ENCODE peak calls at places on chromosomes 4 and X, in four cellular contexts. U is suprapubic skin, H is kidney epithelial cell, S is H54. P is an unnamed sample.

GRCh38 chr4:152024881-152025280 is 264.1 kb upstream of the GATB start:
- DNase-seq in U (no peak), H (no peak), S (no peak), P (no peak)

GRCh38 chr4:71827811-71828210 is 43.9 kb upstream of the GC start:
- DNase-seq in U (no peak), H (no peak), S (no peak), P (peak)

GRCh38 chr4:105150511-105150910 is 3.8 kb downstream of the TET2 start:
- DNase-seq in U (no peak), H (no peak), S (no peak), P (no peak)

GRCh38 chr4:119041951-119042560 is 93.6 kb upstream of the MYOZ2 start:
- DNase-seq in U (no peak), H (peak), S (peak), P (no peak)

GRCh38 chrX:100447563-100448397 is 37.7 kb upstream of the PCDH19 start:
- DNase-seq in U (peak), H (no peak), S (peak), P (no peak)

GRCh38 chr4:55398461-55398860 is 2.7 kb downstream of the TMEM165 start:
- DNase-seq in U (no peak), H (no peak), S (no peak), P (no peak)

GRCh38 chrX:2391869-2392606 is 108.7 kb downstream of the DHRSX start:
- DNase-seq in U (no peak), H (peak), S (peak), P (peak)

GRCh38 chr4:40214038-40214437 is 17.2 kb downstream of the RHOH start:
- DNase-seq in U (no peak), H (no peak), S (no peak), P (no peak)

GRCh38 chr4:61333490-61333889 is 133.4 kb downstream of the ADGRL3 start:
- DNase-seq in U (no peak), H (no peak), S (no peak), P (no peak)

GRCh38 chr4:972651-973424 is 531 bp downstream of the DGKQ start:
- DNase-seq in U (no peak), H (no peak), S (peak), P (no peak)

GRCh38 chr4:125728568-125728967 is 413.8 kb downstream of the FAT4 start:
- DNase-seq in U (no peak), H (peak), S (peak), P (no peak)

GRCh38 chr4:921830-922331 is 10.2 kb downstream of the GAK start:
- DNase-seq in U (peak), H (no peak), S (no peak), P (no peak)

GRCh38 chrX:154799554-154800348 is 5.5 kb downstream of the MPP1 start:
- DNase-seq in U (no peak), H (no peak), S (peak), P (no peak)

GRCh38 chr4:82493721-82494425 is 63.5 kb downstream of the ENOPH1 start:
- DNase-seq in U (no peak), H (no peak), S (no peak), P (no peak)

GRCh38 chr4:19241845-19242244 is 1009.9 kb upstream of the SLIT2 start:
- DNase-seq in U (no peak), H (no peak), S (no peak), P (no peak)

GRCh38 chr4:72430050-72430449 is 139.0 kb downstream of the ADAMTS3 start:
- DNase-seq in U (no peak), H (peak), S (no peak), P (no peak)

GRCh38 chr4:44351069-44351468 is 97.5 kb downstream of the KCTD8 start:
- DNase-seq in U (no peak), H (no peak), S (no peak), P (no peak)

GRCh38 chr4:87251104-87251503 is 30.7 kb upstream of the KLHL8 start:
- DNase-seq in U (no peak), H (no peak), S (no peak), P (no peak)

GRCh38 chrX:41737065-41737464 is 13.1 kb downstream of the GPR82 start:
- DNase-seq in U (no peak), H (no peak), S (no peak), P (no peak)

GRCh38 chr4:76752911-76753494 is 144.9 kb downstream of the SOWAHB start:
- DNase-seq in U (no peak), H (peak), S (peak), P (no peak)

GRCh38 chrX:56728752-56729151 is 291 bp upstream of the NBDY start:
- DNase-seq in U (no peak), H (no peak), S (no peak), P (no peak)

GRCh38 chr4:94641702-94642560 is 115.8 kb upstream of the BMPR1B start:
- DNase-seq in U (no peak), H (peak), S (peak), P (no peak)

GRCh38 chr4:186829740-186830449 is 106.2 kb upstream of the FAT1 start:
- DNase-seq in U (no peak), H (peak), S (no peak), P (no peak)

GRCh38 chr4:139028191-139028661 is 12.6 kb downstream of the NOCT start:
- DNase-seq in U (no peak), H (no peak), S (no peak), P (no peak)

GRCh38 chr4:82599336-82599735 is 37.5 kb upstream of the TMEM150C start:
- DNase-seq in U (no peak), H (no peak), S (no peak), P (peak)

GRCh38 chr4:150818661-150819060 is 196.4 kb downstream of the LRBA start:
- DNase-seq in U (no peak), H (no peak), S (no peak), P (no peak)

GRCh38 chr4:30753316-30753715 is 33.1 kb downstream of the PCDH7 start:
- DNase-seq in U (no peak), H (peak), S (no peak), P (no peak)

GRCh38 chr4:86917212-86918039 is 17.4 kb upstream of the AFF1 start:
- DNase-seq in U (no peak), H (no peak), S (no peak), P (no peak)

GRCh38 chr4:89531932-89532640 is 224.5 kb upstream of the GPRIN3 start:
- DNase-seq in U (no peak), H (no peak), S (no peak), P (no peak)

GRCh38 chrX:17020828-17021821 is 74.7 kb downstream of the REPS2 start:
- DNase-seq in U (no peak), H (no peak), S (no peak), P (no peak)

GRCh38 chrX:36986231-36986630 is 21.9 kb upstream of the FAM47C start:
- DNase-seq in U (no peak), H (no peak), S (no peak), P (no peak)

GRCh38 chrX:44035576-44035975 is 62.4 kb upstream of the NDP start:
- DNase-seq in U (no peak), H (no peak), S (no peak), P (no peak)

GRCh38 chrX:35890699-35891098 is 28.8 kb upstream of the CFAP47 start:
- DNase-seq in U (no peak), H (peak), S (peak), P (peak)

GRCh38 chr4:89294583-89295244 is 12.9 kb downstream of the GPRIN3 start:
- DNase-seq in U (no peak), H (no peak), S (no peak), P (no peak)

GRCh38 chr4:152805818-152806217 is 26.1 kb downstream of the ARFIP1 start:
- DNase-seq in U (no peak), H (no peak), S (no peak), P (no peak)

GRCh38 chr4:75248770-75249467 is 265.3 kb downstream of the RCHY1 start:
- DNase-seq in U (no peak), H (no peak), S (no peak), P (no peak)

GRCh38 chrX:124557976-124558375 is 211.6 kb downstream of the SH2D1A start:
- DNase-seq in U (no peak), H (no peak), S (no peak), P (no peak)

GRCh38 chrX:77446840-77447239 is 349 bp upstream of the FGF16 start:
- DNase-seq in U (no peak), H (no peak), S (no peak), P (no peak)